ENCODE peak calls at places on chromosomes 11 and 22, in nine cellular contexts. Q, B, A, T, J, I, D, C and M are unnamed samples.

GRCh38 chr11:94758671-94759070 is 9.5 kb upstream of the AMOTL1 start:
- DNase-seq in C (no peak), Q (no peak), I (no peak), A (no peak), J (no peak), T (no peak), D (no peak), B (no peak), M (no peak)

GRCh38 chr11:25037431-25037830 is 540.6 kb downstream of the LUZP2 start:
- DNase-seq in J (no peak), B (no peak), C (no peak), Q (no peak), A (no peak), I (no peak), D (no peak), T (no peak), M (no peak)

GRCh38 chr22:49490692-49491091 is 337.0 kb downstream of the BRD1 start:
- DNase-seq in A (no peak), I (no peak), Q (no peak), J (no peak), C (no peak), D (no peak), B (no peak), T (no peak), M (no peak)

GRCh38 chr11:131079036-131079435 is 162.8 kb upstream of the SNX19 start:
- DNase-seq in I (no peak), Q (no peak), T (no peak), J (no peak), B (no peak), C (no peak), A (no peak), D (no peak), M (no peak)

GRCh38 chr11:31764186-31764730 is 46.9 kb downstream of the PAX6 start:
- DNase-seq in C (no peak), T (no peak), J (no peak), A (no peak), I (no peak), B (no peak), Q (no peak), D (no peak), M (no peak)

GRCh38 chr11:2515401-2516275 is 70.8 kb downstream of the KCNQ1 start:
- DNase-seq in Q (no peak), B (peak), J (no peak), I (no peak), T (no peak), C (no peak), D (peak), A (peak), M (no peak)

GRCh38 chr11:112345166-112345565 is 84.5 kb upstream of the PLET1 start:
- DNase-seq in Q (no peak), T (no peak), C (no peak), B (no peak), D (no peak), I (no peak), A (no peak), J (no peak), M (no peak)

GRCh38 chr22:36467946-36468345 is 13.5 kb downstream of the TXN2 start:
- DNase-seq in I (no peak), J (no peak), C (no peak), T (no peak), B (no peak), Q (peak), A (no peak), D (peak), M (no peak)

GRCh38 chr22:31143038-31143437 is 2.7 kb upstream of the PLA2G3 start:
- DNase-seq in J (no peak), Q (no peak), D (no peak), B (no peak), C (no peak), I (no peak), A (no peak), T (no peak), M (no peak)

GRCh38 chr22:22406445-22406844 is 102.1 kb downstream of the ZNF280B start:
- DNase-seq in A (no peak), I (no peak), Q (no peak), D (no peak), C (no peak), B (no peak), T (no peak), J (no peak), M (no peak)